ENCODE peak calls at places on chromosome 22, in ten cellular contexts. W is HCT116; S is caudate nucleus; M is sigmoid colon; Q is spleen; V is kidney; A is substantia nigra; R is fibroblast of lung; T is CD8-positive, alpha-beta T cell; N is lung. J is an unnamed sample.
A peak's percentile ranks its signal among the peaks of the same experiment; 100 is the strongest.

GRCh38 chr22:32883131-32883530 is 81.6 kb downstream of the TIMP3 start:
- DNase-seq in W (no peak), S (no peak), M (no peak), Q (no peak), V (no peak), A (no peak), R (no peak), T (no peak), N (no peak), J (no peak)

GRCh38 chr22:27220349-27220748 is 563.0 kb downstream of the MIAT start:
- DNase-seq in W (no peak), S (peak; percentile 76), M (peak; percentile 78), Q (no peak), V (no peak), A (no peak), R (no peak), T (no peak), N (no peak), J (no peak)

GRCh38 chr22:43826142-43827093 is 14.3 kb upstream of the EFCAB6 start:
- DNase-seq in W (no peak), S (no peak), M (no peak), Q (no peak), V (peak; percentile 74), A (peak; percentile 15), R (peak; percentile 86), T (no peak), N (no peak), J (peak; percentile 63)

GRCh38 chr22:46122511-46122971 is 27.8 kb upstream of the PPARA start:
- DNase-seq in W (peak; percentile 8), S (no peak), M (peak; percentile 88), Q (peak; percentile 93), V (peak; percentile 90), A (peak; percentile 77), R (peak; percentile 55), T (peak; percentile 77), N (peak; percentile 77), J (peak; percentile 58)

GRCh38 chr22:50456466-50457234 is 18.2 kb downstream of the SBF1 start:
- DNase-seq in W (no peak), S (no peak), M (no peak), Q (no peak), V (no peak), A (no peak), R (no peak), T (no peak), N (no peak), J (no peak)

GRCh38 chr22:42931421-42932196 is 74.5 kb upstream of the ARFGAP3 start:
- DNase-seq in W (no peak), S (no peak), M (no peak), Q (peak; percentile 86), V (no peak), A (no peak), R (no peak), T (no peak), N (no peak), J (no peak)

GRCh38 chr22:33787645-33788456 is 132.4 kb downstream of the LARGE1 start:
- DNase-seq in W (no peak), S (no peak), M (no peak), Q (no peak), V (no peak), A (no peak), R (no peak), T (no peak), N (no peak), J (no peak)

GRCh38 chr22:32674925-32675825 is 126.3 kb upstream of the TIMP3 start:
- DNase-seq in W (no peak), S (peak; percentile 13), M (no peak), Q (no peak), V (no peak), A (no peak), R (no peak), T (no peak), N (no peak), J (no peak)

GRCh38 chr22:36467042-36467810 is 14.2 kb downstream of the TXN2 start:
- DNase-seq in W (peak; percentile 46), S (no peak), M (peak; percentile 89), Q (no peak), V (no peak), A (peak; percentile 22), R (peak; percentile 91), T (no peak), N (no peak), J (no peak)

GRCh38 chr22:23608583-23608982 is 23.5 kb downstream of the DRICH1 start:
- DNase-seq in W (no peak), S (no peak), M (no peak), Q (no peak), V (no peak), A (no peak), R (peak; percentile 10), T (no peak), N (no peak), J (no peak)

GRCh38 chr22:23606204-23607131 is 25.7 kb downstream of the DRICH1 start:
- DNase-seq in W (no peak), S (no peak), M (no peak), Q (peak; percentile 25), V (no peak), A (no peak), R (no peak), T (no peak), N (no peak), J (no peak)

GRCh38 chr22:23603266-23603665 is 23.2 kb upstream of the IGLL1 start:
- DNase-seq in W (no peak), S (no peak), M (no peak), Q (no peak), V (no peak), A (no peak), R (no peak), T (no peak), N (no peak), J (no peak)

GRCh38 chr22:23609983-23610781 is 21.9 kb downstream of the DRICH1 start:
- DNase-seq in W (no peak), S (no peak), M (no peak), Q (no peak), V (no peak), A (no peak), R (no peak), T (no peak), N (no peak), J (no peak)

GRCh38 chr22:23604939-23605712 is 25.0 kb upstream of the IGLL1 start:
- DNase-seq in W (no peak), S (no peak), M (no peak), Q (no peak), V (no peak), A (no peak), R (no peak), T (no peak), N (no peak), J (no peak)
- H3K27ac ChIP-seq in W (no peak overlapping the region), S (no peak overlapping the region), M (no peak overlapping the region), Q (no peak overlapping the region), V (no peak overlapping the region), A (no peak overlapping the region), R (no peak overlapping the region), T (no peak overlapping the region), N (no peak overlapping the region), J (no peak overlapping the region)

GRCh38 chr22:26053737-26054316 is 115.4 kb upstream of the SEZ6L start:
- DNase-seq in W (no peak), S (no peak), M (no peak), Q (no peak), V (no peak), A (no peak), R (no peak), T (no peak), N (no peak), J (no peak)
- H3K27ac ChIP-seq in W (no peak overlapping the region), S (no peak overlapping the region), M (no peak overlapping the region), Q (no peak overlapping the region), V (no peak overlapping the region), A (no peak overlapping the region), R (no peak overlapping the region), T (no peak overlapping the region), N (no peak overlapping the region), J (no peak overlapping the region)

GRCh38 chr22:25839755-25840154 is 97.8 kb downstream of the MYO18B start:
- DNase-seq in W (no peak), S (no peak), M (no peak), Q (no peak), V (no peak), A (no peak), R (no peak), T (no peak), N (no peak), J (no peak)
- H3K27ac ChIP-seq in W (no peak overlapping the region), S (no peak overlapping the region), M (no peak overlapping the region), Q (no peak overlapping the region), V (no peak overlapping the region), A (no peak overlapping the region), R (no peak overlapping the region), T (no peak overlapping the region), N (no peak overlapping the region), J (no peak overlapping the region)

GRCh38 chr22:24976442-24977218 is 24.1 kb downstream of the KIAA1671 start:
- DNase-seq in W (no peak), S (no peak), M (no peak), Q (no peak), V (no peak), A (no peak), R (no peak), T (no peak), N (no peak), J (no peak)

GRCh38 chr22:24975813-24976341 is 23.4 kb downstream of the KIAA1671 start:
- DNase-seq in W (no peak), S (no peak), M (peak; percentile 74), Q (no peak), V (peak; percentile 73), A (peak; percentile 17), R (no peak), T (no peak), N (no peak), J (no peak)

GRCh38 chr22:24978308-24978707 is 25.8 kb downstream of the KIAA1671 start:
- DNase-seq in W (no peak), S (no peak), M (no peak), Q (no peak), V (no peak), A (no peak), R (no peak), T (no peak), N (no peak), J (no peak)

GRCh38 chr22:24975125-24975640 is 22.7 kb downstream of the KIAA1671 start:
- DNase-seq in W (no peak), S (no peak), M (no peak), Q (no peak), V (no peak), A (no peak), R (no peak), T (no peak), N (no peak), J (no peak)

DNA sequence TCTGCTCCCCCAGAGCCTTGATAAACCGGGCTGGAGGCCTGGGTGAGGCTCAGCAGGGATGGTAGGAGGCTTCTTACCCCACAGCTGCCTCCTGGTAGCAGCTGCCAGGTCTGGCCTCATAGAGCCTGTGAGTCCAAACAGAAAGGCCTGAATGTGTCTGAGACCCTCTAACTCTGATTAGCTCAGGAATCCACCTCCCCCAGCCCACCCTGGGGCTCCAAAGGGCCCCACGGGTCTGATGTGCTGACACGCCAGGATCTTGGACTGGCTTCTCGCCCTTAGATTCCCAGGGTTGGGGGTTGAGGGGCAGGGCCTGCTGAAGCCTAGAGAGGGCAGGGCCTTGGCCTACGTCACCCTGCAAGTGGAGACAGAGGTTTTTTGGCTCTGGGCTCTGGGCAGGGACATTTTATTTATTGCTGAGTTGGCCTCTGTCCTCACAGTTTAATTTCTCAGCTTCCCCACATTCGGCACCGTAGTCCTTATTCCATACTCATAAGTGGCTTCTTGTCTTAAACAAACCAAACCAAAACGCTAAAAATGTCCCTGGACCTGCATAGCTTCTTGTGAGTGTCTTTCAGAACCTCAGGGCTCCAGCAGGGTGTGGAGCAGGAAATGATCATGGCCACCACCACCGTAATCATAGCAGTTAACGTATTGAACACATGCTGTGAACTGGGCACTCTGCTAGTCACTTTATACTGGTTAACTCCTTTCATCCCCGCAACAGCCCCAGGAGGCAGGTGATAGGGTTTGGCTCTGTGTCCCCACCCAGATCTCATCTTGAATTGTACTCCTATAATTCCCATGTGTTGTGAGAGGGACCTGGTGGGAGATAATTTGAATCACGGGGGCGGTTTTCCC is 25.1 kb downstream of the KIAA1671 start:
- DNase-seq in W (no peak), S (no peak), M (peak; percentile 79), Q (no peak), V (no peak), A (no peak), R (peak; percentile 17), T (no peak), N (no peak), J (no peak)
- H3K27ac ChIP-seq in W (peak overlapping the region; percentile 70), S (peak overlapping the region; percentile 73), M (peak overlapping the region; percentile 72), Q (peak overlapping the region; percentile 56), V (peak overlapping the region; percentile 76), A (peak overlapping the region; percentile 8), R (no peak overlapping the region), T (no peak overlapping the region), N (peak overlapping the region; percentile 38), J (peak overlapping the region; percentile 99)